ENCODE peak calls at places on chromosomes 7 and 10, in four cellular contexts. B is K562, P is GM12878, A is HepG2. F is an unnamed sample.

GRCh38 chr10:24920907-24921881 is 31.2 kb downstream of the PRTFDC1 start:
- DNase-seq in A (no peak), B (peak; percentile 77), P (peak; percentile 67), F (no peak)

GRCh38 chr10:121974019-121974534 is 940 bp downstream of the NSMCE4A start:
- DNase-seq in B (no peak), A (no peak), P (no peak), F (no peak)

GRCh38 chr10:121497513-121497912 is 100.7 kb downstream of the FGFR2 start:
- DNase-seq in P (no peak), B (no peak), A (no peak), F (no peak)

GRCh38 chr10:101285519-101286070 is 56.3 kb upstream of the LBX1 start:
- DNase-seq in A (no peak), B (no peak), P (no peak), F (no peak)

GRCh38 chr7:101239191-101239950 is 1.8 kb upstream of the CLDN15 start:
- DNase-seq in B (peak; percentile 22), A (no peak), P (no peak), F (no peak)

GRCh38 chr10:38025283-38025682 is 14.8 kb downstream of the ZNF33A start:
- DNase-seq in P (no peak), A (no peak), B (no peak), F (no peak)

GRCh38 chr10:63431962-63432797 is 33.6 kb downstream of the JMJD1C start:
- DNase-seq in P (peak; percentile 23), B (no peak), A (no peak), F (no peak)

GRCh38 chr10:128263891-128264688 is 137.9 kb upstream of the MKI67 start:
- DNase-seq in B (peak; percentile 25), P (no peak), A (peak; percentile 23), F (no peak)

GRCh38 chr7:99618726-99619125 is 2.0 kb downstream of the ZSCAN25 start:
- DNase-seq in B (no peak), A (no peak), P (no peak), F (no peak)

GRCh38 chr7:142855756-142856564 is 1.1 kb downstream of the EPHB6 start:
- DNase-seq in B (no peak), P (no peak), A (no peak), F (no peak)

GRCh38 chr10:98402931-98403717 is 11.9 kb downstream of the PYROXD2 start:
- DNase-seq in A (no peak), P (no peak), B (no peak), F (no peak)

GRCh38 chr10:5299950-5300349 is 64.8 kb upstream of the UCN3 start:
- DNase-seq in B (no peak), A (no peak), P (no peak), F (no peak)

GRCh38 chr10:523925-524324 is 165.5 kb downstream of the DIP2C start:
- DNase-seq in A (no peak), P (no peak), B (no peak), F (no peak)

GRCh38 chr7:97555845-97556431 is 175.9 kb upstream of the TAC1 start:
- DNase-seq in A (no peak), P (no peak), B (no peak), F (no peak)

GRCh38 chr10:36452851-36453250 is 672.5 kb upstream of the ANKRD30A start:
- DNase-seq in P (no peak), B (no peak), A (no peak), F (no peak)

GRCh38 chr10:44576715-44577191 is 191.9 kb upstream of the CXCL12 start:
- DNase-seq in P (no peak), A (no peak), B (no peak), F (no peak)

GRCh38 chr10:69629897-69630650 is at the start of gene FAM241B:
- DNase-seq in A (no peak), P (no peak), B (peak; percentile 96), F (peak; percentile 48)

GRCh38 chr7:45646996-45647411 is 72.8 kb downstream of the ADCY1 start:
- DNase-seq in B (no peak), P (no peak), A (no peak), F (no peak)

GRCh38 chr10:130737622-130738021 is 573.9 kb downstream of the TCERG1L start:
- DNase-seq in B (no peak), A (no peak), P (no peak), F (no peak)

GRCh38 chr10:124022066-124022465 is 71.3 kb downstream of the CHST15 start:
- DNase-seq in A (no peak), B (no peak), P (no peak), F (no peak)

GRCh38 chr7:27102578-27103442 is at the start of gene HOXA2:
- DNase-seq in P (no peak), B (no peak), A (no peak), F (no peak)

GRCh38 chr7:128115326-128115820 is 84.1 kb upstream of the LRRC4 start:
- DNase-seq in P (no peak), B (no peak), A (no peak), F (no peak)

GRCh38 chr7:105429746-105430612 is 41.3 kb upstream of the SRPK2 start:
- DNase-seq in B (no peak), A (peak; percentile 50), P (no peak), F (no peak)

DNA sequence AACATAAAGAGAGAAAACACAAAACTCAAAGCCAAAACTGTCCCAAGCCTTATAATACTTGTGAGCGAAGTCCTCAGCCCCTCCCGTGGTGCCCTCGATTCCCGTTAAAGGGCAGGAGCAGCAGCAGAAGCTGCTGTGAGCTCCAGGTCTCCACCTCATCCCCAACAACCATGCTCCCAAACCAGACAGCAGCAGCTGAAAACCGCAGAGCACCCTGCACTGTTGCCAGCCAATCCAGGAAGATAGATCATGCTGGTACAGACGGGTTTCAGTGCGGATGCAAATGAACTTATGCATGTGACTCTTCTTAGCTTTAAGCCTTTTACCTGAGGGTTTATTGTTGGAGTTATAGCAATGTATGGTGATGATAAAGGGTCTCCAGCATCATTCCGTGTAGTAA is 97.9 kb downstream of the DNAJB6 start:
- DNase-seq in B (no peak), P (no peak), A (no peak), F (no peak)
- TF ChIP-seq POLR2A in B (no peak), P (no peak), A (no peak), F (no peak)

DNA sequence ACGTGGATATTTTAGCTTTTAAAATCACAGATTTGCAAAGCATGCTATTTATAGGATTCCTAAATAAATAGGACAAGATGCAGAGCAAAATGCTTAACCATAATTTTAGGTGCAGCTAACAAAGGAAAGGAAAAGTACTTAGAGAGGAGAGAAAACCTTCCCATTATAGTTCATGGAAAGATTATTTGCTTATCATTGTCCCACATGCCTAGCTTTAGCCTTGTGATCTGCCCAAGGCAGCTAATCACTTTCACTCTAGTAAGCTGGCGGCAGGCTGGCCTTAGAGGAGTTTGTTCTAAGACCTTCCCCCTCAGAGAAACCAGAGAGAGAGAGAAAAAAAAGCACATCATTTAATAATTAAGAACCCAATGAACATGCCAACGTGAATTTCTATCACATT is 274.5 kb downstream of the ARL4A start:
- DNase-seq in P (no peak), B (no peak), A (no peak), F (no peak)
- TF ChIP-seq TAF1 in P (no peak), B (no peak), A (no peak), F (no peak)

GRCh38 chr7:76351372-76351771 is 7.4 kb downstream of the YWHAG start:
- DNase-seq in P (no peak), A (no peak), B (no peak), F (no peak)

GRCh38 chr7:76354516-76354915 is 4.3 kb downstream of the YWHAG start:
- DNase-seq in P (no peak), A (no peak), B (no peak), F (no peak)

GRCh38 chr7:76353744-76354143 is 5.0 kb downstream of the YWHAG start:
- DNase-seq in P (no peak), A (no peak), B (no peak), F (no peak)

GRCh38 chr7:76349313-76349885 is 9.4 kb downstream of the YWHAG start:
- DNase-seq in P (no peak), A (no peak), B (no peak), F (no peak)

GRCh38 chr7:76352193-76352592 is 6.6 kb downstream of the YWHAG start:
- DNase-seq in B (no peak), P (no peak), A (no peak), F (no peak)
- TF ChIP-seq POLR2AphosphoS5 in B (peak; percentile 47), P (peak; percentile 65), A (no peak), F (peak; percentile 32)

DNA sequence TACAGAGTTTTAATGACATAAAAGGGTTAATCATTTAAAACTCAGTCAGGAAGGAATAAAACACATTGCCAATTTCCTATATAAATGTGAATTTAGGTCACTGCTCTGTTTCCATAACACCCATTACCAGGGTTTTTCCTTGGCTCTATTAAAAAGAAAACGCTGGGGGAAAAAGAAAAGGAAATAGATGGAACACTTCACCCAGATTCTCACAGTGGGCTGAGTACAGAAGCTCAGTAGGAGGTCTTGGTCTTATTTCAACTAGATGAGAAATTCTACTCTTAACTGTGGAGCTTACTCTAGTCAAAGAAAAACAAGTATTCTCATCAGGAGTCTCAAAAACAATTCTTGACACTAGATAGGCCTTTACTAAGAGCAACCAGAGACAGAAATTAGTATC is 36.5 kb downstream of the GLUD1 start:
- DNase-seq in P (no peak), B (no peak), A (no peak), F (no peak)
- TF ChIP-seq POLR2A in P (no peak), B (no peak), A (no peak), F (no peak)